ENCODE peak calls at places on chromosomes 13 and 19, in six cellular contexts. D is HCT116, E is cardiac muscle cell, A is A549, T is psoas muscle, M is ascending aorta. X is an unnamed sample.

GRCh38 chr19:29537181-29537580 is 11.4 kb downstream of the VSTM2B start:
- DNase-seq in T (no peak), D (no peak), M (peak), E (no peak), A (no peak), X (no peak)

GRCh38 chr13:39415403-39415802 is 187.6 kb downstream of the LHFPL6 start:
- DNase-seq in A (no peak), D (peak), E (peak), T (peak), M (peak), X (no peak)

GRCh38 chr13:98484289-98485219 is 92.4 kb downstream of the STK24 start:
- DNase-seq in D (peak), M (peak), T (peak), A (peak), E (peak), X (no peak)

GRCh38 chr19:31074751-31075150 is 274.5 kb downstream of the TSHZ3 start:
- DNase-seq in A (no peak), T (no peak), M (no peak), E (no peak), D (no peak), X (no peak)

GRCh38 chr13:106566682-106567420 is 1.1 kb downstream of the ARGLU1 start:
- DNase-seq in M (peak), A (peak), E (peak), D (no peak), T (peak), X (no peak)

GRCh38 chr19:33713194-33713593 is 83.5 kb upstream of the KCTD15 start:
- DNase-seq in A (no peak), T (no peak), D (no peak), E (no peak), M (no peak), X (no peak)

GRCh38 chr13:50390503-50391248 is 375.4 kb downstream of the KCNRG start:
- DNase-seq in T (no peak), E (no peak), M (no peak), A (no peak), D (no peak), X (no peak)

GRCh38 chr19:5593245-5593962 is 25.7 kb upstream of the TINCR start:
- DNase-seq in M (no peak), D (no peak), A (no peak), E (no peak), T (no peak), X (no peak)

GRCh38 chr19:13842294-13843103 is 34.4 kb upstream of the NANOS3 start:
- DNase-seq in A (no peak), T (peak), D (no peak), E (peak), M (peak), X (no peak)

GRCh38 chr13:102399791-102400618 is 1.8 kb downstream of the FGF14 start:
- DNase-seq in A (peak), E (peak), D (no peak), T (peak), M (no peak), X (no peak)

GRCh38 chr13:111359237-111359915 is 38.9 kb downstream of the TEX29 start:
- DNase-seq in A (no peak), M (no peak), T (no peak), D (no peak), E (no peak), X (no peak)

GRCh38 chr13:32047088-32047487 is 15.5 kb downstream of the FRY start:
- DNase-seq in A (no peak), E (no peak), D (no peak), M (no peak), T (no peak), X (no peak)

GRCh38 chr13:32042567-32042966 is 11.0 kb downstream of the FRY start:
- DNase-seq in A (no peak), M (no peak), E (no peak), D (no peak), T (no peak), X (no peak)

GRCh38 chr13:32047796-32048195 is 16.2 kb downstream of the FRY start:
- DNase-seq in E (no peak), T (no peak), D (no peak), A (no peak), M (no peak), X (no peak)

GRCh38 chr13:32045963-32046785 is 14.6 kb downstream of the FRY start:
- DNase-seq in T (no peak), A (no peak), E (no peak), D (no peak), M (no peak), X (no peak)

GRCh38 chr13:32045537-32045936 is 14.0 kb downstream of the FRY start:
- DNase-seq in D (no peak), A (no peak), T (no peak), E (no peak), M (no peak), X (no peak)
- H3K27ac ChIP-seq in D (no peak), A (no peak), T (no peak), E (no peak), M (no peak), X (no peak)

GRCh38 chr13:21967871-21968270 is 297.0 kb downstream of the FGF9 start:
- DNase-seq in T (no peak), M (no peak), A (no peak), D (no peak), E (no peak), X (no peak)

GRCh38 chr13:21973437-21974125 is 302.7 kb downstream of the FGF9 start:
- DNase-seq in A (no peak), M (no peak), E (no peak), T (no peak), D (no peak), X (no peak)

GRCh38 chr13:21971662-21972635 is 301.1 kb downstream of the FGF9 start:
- DNase-seq in D (no peak), A (no peak), T (no peak), E (no peak), M (no peak), X (peak)

GRCh38 chr13:21970172-21970571 is 299.3 kb downstream of the FGF9 start:
- DNase-seq in M (no peak), E (no peak), D (no peak), T (no peak), A (no peak), X (no peak)

DNA sequence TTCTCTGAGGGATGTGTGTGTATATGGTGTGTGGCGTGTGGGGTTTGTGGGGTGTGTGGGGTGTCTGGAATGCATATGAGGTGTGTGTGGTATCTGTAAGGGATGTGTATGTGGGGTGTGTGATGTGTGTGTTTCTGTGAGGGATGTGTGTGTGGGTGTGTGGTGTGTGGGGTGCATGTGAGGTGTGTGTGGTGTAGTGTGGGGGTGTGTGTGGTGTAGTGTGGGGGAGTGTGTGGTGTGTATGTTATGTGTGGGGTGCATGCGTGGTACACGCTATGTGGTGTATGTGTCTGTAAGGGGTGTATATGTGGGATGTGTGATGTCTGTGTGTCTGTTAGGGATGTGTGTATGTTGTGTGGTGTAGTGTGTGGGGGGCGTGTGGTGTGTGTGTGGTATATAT is 300.0 kb downstream of the FGF9 start:
- DNase-seq in T (no peak), E (no peak), D (no peak), A (no peak), M (no peak), X (no peak)
- TF ChIP-seq CTCF in T (no peak), E (no peak), D (no peak), A (no peak), M (no peak), X (no peak)

GRCh38 chr13:101292711-101293110 is 123.6 kb downstream of the NALCN start:
- DNase-seq in E (no peak), A (no peak), M (no peak), D (no peak), T (no peak), X (no peak)
- H3K27ac ChIP-seq in E (no peak), A (no peak), M (no peak), D (no peak), T (no peak), X (no peak)

GRCh38 chr13:42814868-42815267 is 33.5 kb downstream of the FAM216B start:
- DNase-seq in D (no peak), T (no peak), E (no peak), M (no peak), A (peak), X (peak)

GRCh38 chr13:42820450-42820849 is 39.1 kb downstream of the FAM216B start:
- DNase-seq in M (no peak), T (no peak), A (no peak), D (no peak), E (no peak), X (no peak)

GRCh38 chr13:42815686-42816085 is 34.3 kb downstream of the FAM216B start:
- DNase-seq in E (no peak), M (no peak), T (no peak), A (no peak), D (no peak), X (no peak)

GRCh38 chr13:42819712-42820111 is 38.3 kb downstream of the FAM216B start:
- DNase-seq in M (no peak), T (no peak), E (no peak), D (no peak), A (no peak), X (no peak)

DNA sequence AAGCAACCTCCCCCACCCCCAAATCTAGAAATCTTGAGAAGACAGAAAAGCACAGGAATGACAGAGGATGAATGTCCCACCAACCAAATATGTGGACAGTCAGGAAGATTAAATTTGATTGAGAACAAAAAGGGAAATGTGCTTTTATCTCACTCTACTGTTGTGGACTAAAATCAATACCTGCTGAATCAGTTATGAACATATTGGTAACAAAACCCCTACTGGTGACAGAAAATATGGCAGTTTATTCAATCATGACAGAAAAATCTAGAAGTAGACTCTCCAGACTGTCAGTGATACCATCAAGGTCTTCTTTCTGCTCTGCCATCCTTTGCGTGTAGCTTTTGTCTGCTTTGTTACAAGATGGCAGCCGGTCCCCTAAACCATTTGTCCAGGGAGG is 35.2 kb downstream of the FAM216B start:
- DNase-seq in E (no peak), T (no peak), D (no peak), M (no peak), A (no peak), X (no peak)
- TF ChIP-seq CTCF in E (no peak), T (no peak), D (no peak), M (no peak), A (no peak), X (peak)

DNA sequence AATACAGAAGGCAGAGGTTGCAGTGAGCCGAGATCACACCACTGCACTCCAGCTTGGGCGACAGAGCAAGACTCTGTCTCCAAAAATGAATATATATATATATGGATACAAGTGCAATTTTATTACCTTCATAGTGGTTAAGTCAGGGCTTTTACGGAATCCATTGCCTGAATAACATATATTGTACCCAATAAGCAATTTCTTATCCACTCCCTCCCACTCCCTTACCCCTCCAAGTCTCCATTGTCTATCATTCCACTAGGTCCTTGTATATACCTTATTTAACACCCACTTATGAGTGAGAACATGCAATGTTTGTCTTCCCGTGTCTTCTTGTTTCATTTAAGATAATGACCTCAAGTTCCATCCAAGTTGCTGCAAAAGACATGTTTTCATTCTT is 48.3 kb upstream of the AKAP11 start:
- DNase-seq in E (no peak), M (no peak), D (no peak), A (no peak), T (no peak), X (no peak)
- H3K27ac ChIP-seq in E (no peak), M (no peak), D (no peak), A (no peak), T (no peak), X (no peak)